ENCODE peak calls at places on chromosomes 5 and 9, in six cellular contexts. W, H, S, C, R and P are unnamed samples.

GRCh38 chr9:73434826-73435225 is 283.2 kb downstream of the ANXA1 start:
- DNase-seq in W (no peak), H (no peak), S (peak; percentile 5), C (no peak), R (no peak), P (no peak)

GRCh38 chr9:27368317-27368985 is 71.5 kb upstream of the EQTN start:
- DNase-seq in W (peak; percentile 60), H (no peak), S (no peak), C (no peak), R (no peak), P (no peak)

GRCh38 chr9:109110326-109111014 is 9.3 kb downstream of the TMEM245 start:
- DNase-seq in W (no peak), H (peak; percentile 80), S (no peak), C (no peak), R (peak; percentile 73), P (no peak)

GRCh38 chr5:17228833-17229291 is 11.4 kb downstream of the BASP1 start:
- DNase-seq in W (no peak), H (peak; percentile 78), S (no peak), C (no peak), R (peak; percentile 89), P (no peak)

GRCh38 chr5:42756630-42757601 is at the start of gene CCDC152:
- DNase-seq in W (no peak), H (peak; percentile 3), S (peak; percentile 66), C (no peak), R (peak; percentile 4), P (no peak)

GRCh38 chr9:99820330-99821186 is 1.1 kb upstream of the NR4A3 start:
- DNase-seq in W (peak; percentile 56), H (peak; percentile 89), S (peak; percentile 68), C (peak; percentile 61), R (peak; percentile 63), P (no peak)

GRCh38 chr5:92527311-92528078 is 1053.5 kb downstream of the NR2F1-AS1 start:
- DNase-seq in W (no peak), H (peak; percentile 65), S (no peak), C (no peak), R (peak; percentile 9), P (no peak)

GRCh38 chr5:127878174-127878750 is 175.1 kb downstream of the CCDC192 start:
- DNase-seq in W (peak; percentile 21), H (peak; percentile 57), S (peak; percentile 57), C (peak; percentile 33), R (peak; percentile 73), P (no peak)

GRCh38 chr5:14745753-14746152 is 81.2 kb downstream of the OTULIN start:
- DNase-seq in W (no peak), H (no peak), S (no peak), C (no peak), R (no peak), P (no peak)

GRCh38 chr5:6567068-6567467 is 65.8 kb downstream of the NSUN2 start:
- DNase-seq in W (no peak), H (no peak), S (no peak), C (no peak), R (no peak), P (no peak)

GRCh38 chr5:107916731-107917725 is 246.3 kb upstream of the EFNA5 start:
- DNase-seq in W (no peak), H (no peak), S (no peak), C (no peak), R (no peak), P (no peak)

GRCh38 chr5:103209065-103209464 is 49.5 kb upstream of the MACIR start:
- DNase-seq in W (no peak), H (no peak), S (no peak), C (no peak), R (no peak), P (no peak)

GRCh38 chr9:137030528-137030927 is 1.4 kb downstream of the FUT7 start:
- DNase-seq in W (no peak), H (no peak), S (no peak), C (no peak), R (no peak), P (no peak)

GRCh38 chr9:130266236-130267098 is 907 bp downstream of the HMCN2 start:
- DNase-seq in W (no peak), H (no peak), S (no peak), C (no peak), R (peak; percentile 45), P (peak; percentile 78)

GRCh38 chr5:34609951-34610431 is 46.1 kb upstream of the RAI14 start:
- DNase-seq in W (no peak), H (peak; percentile 50), S (peak; percentile 48), C (no peak), R (peak; percentile 48), P (no peak)

GRCh38 chr5:125559296-125559695 is 812.9 kb upstream of the ZNF608 start:
- DNase-seq in W (no peak), H (peak; percentile 99), S (no peak), C (no peak), R (peak; percentile 96), P (no peak)

GRCh38 chr5:178428341-178429155 is 161.6 kb downstream of the COL23A1 start:
- DNase-seq in W (peak; percentile 67), H (no peak), S (no peak), C (peak; percentile 62), R (peak; percentile 7), P (no peak)

GRCh38 chr5:126430631-126431030 is 7.4 kb downstream of the GRAMD2B start:
- DNase-seq in W (no peak), H (no peak), S (no peak), C (no peak), R (no peak), P (no peak)

GRCh38 chr9:38621434-38622082 is 1.2 kb upstream of the ANKRD18A start:
- DNase-seq in W (no peak), H (no peak), S (no peak), C (peak; percentile 53), R (peak; percentile 49), P (no peak)

GRCh38 chr5:157718529-157718928 is 12.7 kb upstream of the THG1L start:
- DNase-seq in W (peak; percentile 71), H (peak; percentile 77), S (peak; percentile 67), C (peak; percentile 9), R (peak; percentile 63), P (no peak)

GRCh38 chr9:119588874-119589560 is 219.8 kb upstream of the BRINP1 start:
- DNase-seq in W (no peak), H (no peak), S (no peak), C (no peak), R (no peak), P (no peak)

GRCh38 chr9:116697341-116697740 is 10.2 kb downstream of the TRIM32 start:
- DNase-seq in W (no peak), H (peak; percentile 77), S (no peak), C (no peak), R (peak; percentile 46), P (no peak)

GRCh38 chr5:176995896-176996767 is 10.4 kb downstream of the UIMC1 start:
- DNase-seq in W (no peak), H (peak; percentile 79), S (no peak), C (no peak), R (peak; percentile 75), P (no peak)

GRCh38 chr5:33745101-33745770 is 146.6 kb downstream of the ADAMTS12 start:
- DNase-seq in W (no peak), H (peak; percentile 34), S (no peak), C (no peak), R (no peak), P (no peak)

GRCh38 chr5:119347574-119347973 is 8.2 kb upstream of the TNFAIP8 start:
- DNase-seq in W (no peak), H (no peak), S (peak; percentile 28), C (no peak), R (no peak), P (no peak)

GRCh38 chr5:17216176-17216973 is 1.1 kb upstream of the BASP1 start:
- DNase-seq in W (peak; percentile 85), H (peak; percentile 76), S (peak; percentile 94), C (peak; percentile 45), R (peak; percentile 91), P (no peak)

GRCh38 chr9:118444403-118444802 is 740.2 kb downstream of the TLR4 start:
- DNase-seq in W (no peak), H (no peak), S (no peak), C (no peak), R (no peak), P (no peak)